ENCODE peak calls at places on chromosomes 13 and 19, in eight cellular contexts. I is heart right ventricle, C is left ventricle myocardium inferior, V is GM10248, P is progenitor cell of endocrine pancreas, X is natural killer cell, F is PC-3, M is endothelial cell. Y is an unnamed sample.
A peak's percentile ranks its signal among the peaks of the same experiment; 100 is the strongest.

GRCh38 chr19:51071006-51071405 is 6.1 kb upstream of the KLK13 start:
- DNase-seq in I (no peak), C (no peak), V (no peak), P (no peak), X (no peak), F (peak; percentile 91), M (no peak), Y (no peak)

GRCh38 chr19:19514215-19514633 is 1.1 kb downstream of the TSSK6 start:
- DNase-seq in I (peak; percentile 85), C (peak; percentile 84), V (no peak), P (no peak), X (no peak), F (no peak), M (no peak), Y (no peak)

GRCh38 chr13:42807866-42808265 is 26.5 kb downstream of the FAM216B start:
- DNase-seq in I (no peak), C (no peak), V (no peak), P (no peak), X (no peak), F (peak; percentile 78), M (no peak), Y (no peak)

GRCh38 chr13:27578121-27579030 is 42.0 kb downstream of the LNX2 start:
- DNase-seq in I (no peak), C (no peak), V (no peak), P (no peak), X (no peak), F (peak; percentile 78), M (no peak), Y (no peak)

GRCh38 chr13:74867460-74867859 is 614.5 kb downstream of the TBC1D4 start:
- DNase-seq in I (no peak), C (no peak), V (no peak), P (no peak), X (no peak), F (peak; percentile 82), M (no peak), Y (no peak)

GRCh38 chr13:113852536-113853517 is 11.0 kb downstream of the GAS6 start:
- DNase-seq in I (peak; percentile 3), C (no peak), V (no peak), P (no peak), X (peak; percentile 11), F (no peak), M (no peak), Y (no peak)

GRCh38 chr13:105572401-105572800 is 963.1 kb downstream of the EFNB2 start:
- DNase-seq in I (no peak), C (no peak), V (no peak), P (no peak), X (no peak), F (peak; percentile 7), M (no peak), Y (no peak)

GRCh38 chr13:45879666-45880065 is 28.1 kb upstream of the SIAH3 start:
- DNase-seq in I (peak; percentile 47), C (peak; percentile 65), V (no peak), P (no peak), X (no peak), F (peak; percentile 41), M (peak; percentile 26), Y (no peak)

GRCh38 chr13:27953671-27954405 is 15.3 kb downstream of the CDX2 start:
- DNase-seq in I (peak; percentile 47), C (peak; percentile 68), V (peak; percentile 89), P (peak; percentile 88), X (peak; percentile 48), F (peak; percentile 79), M (peak; percentile 99), Y (peak; percentile 73)

GRCh38 chr19:6271251-6271650 is 8.5 kb downstream of the MLLT1 start:
- DNase-seq in I (no peak), C (no peak), V (no peak), P (no peak), X (no peak), F (no peak), M (no peak), Y (no peak)

GRCh38 chr13:39035799-39036198 is 2.1 kb downstream of the PROSER1 start:
- DNase-seq in I (no peak), C (no peak), V (no peak), P (no peak), X (no peak), F (no peak), M (no peak), Y (no peak)

GRCh38 chr13:50244913-50245574 is 229.8 kb downstream of the KCNRG start:
- DNase-seq in I (no peak), C (no peak), V (peak; percentile 54), P (no peak), X (no peak), F (peak; percentile 90), M (no peak), Y (no peak)

GRCh38 chr19:34075661-34076091 is 96.6 kb upstream of the LSM14A start:
- DNase-seq in I (no peak), C (no peak), V (no peak), P (no peak), X (no peak), F (peak; percentile 69), M (no peak), Y (no peak)

GRCh38 chr13:36519432-36519831 is 87.1 kb downstream of the CCNA1 start:
- DNase-seq in I (no peak), C (no peak), V (no peak), P (no peak), X (no peak), F (no peak), M (no peak), Y (no peak)

GRCh38 chr19:31346660-31347059 is 2.6 kb downstream of the TSHZ3 start:
- DNase-seq in I (no peak), C (no peak), V (no peak), P (no peak), X (no peak), F (no peak), M (no peak), Y (no peak)

GRCh38 chr13:20410726-20411125 is 114.9 kb downstream of the CRYL1 start:
- DNase-seq in I (no peak), C (no peak), V (no peak), P (no peak), X (no peak), F (no peak), M (no peak), Y (no peak)

GRCh38 chr13:53151692-53152421 is 123.2 kb downstream of the OLFM4 start:
- DNase-seq in I (peak; percentile 17), C (no peak), V (peak; percentile 28), P (peak; percentile 30), X (peak; percentile 16), F (no peak), M (peak; percentile 71), Y (no peak)

GRCh38 chr13:99311748-99312492 is 4.7 kb upstream of the GPR183 start:
- DNase-seq in I (no peak), C (no peak), V (no peak), P (no peak), X (no peak), F (no peak), M (no peak), Y (no peak)

GRCh38 chr19:44675516-44675915 is 4.2 kb downstream of the CEACAM19 start:
- DNase-seq in I (no peak), C (no peak), V (no peak), P (no peak), X (no peak), F (no peak), M (no peak), Y (no peak)

GRCh38 chr19:23116802-23117571 is at the start of gene ZNF730:
- DNase-seq in I (peak; percentile 91), C (peak; percentile 33), V (peak; percentile 79), P (peak; percentile 84), X (peak; percentile 84), F (peak; percentile 71), M (peak; percentile 63), Y (peak; percentile 55)

GRCh38 chr13:81172603-81173002 is 831.7 kb upstream of the SPRY2 start:
- DNase-seq in I (no peak), C (no peak), V (no peak), P (no peak), X (no peak), F (no peak), M (no peak), Y (no peak)

GRCh38 chr13:81171065-81171647 is 830.2 kb upstream of the SPRY2 start:
- DNase-seq in I (no peak), C (no peak), V (no peak), P (no peak), X (no peak), F (peak; percentile 54), M (no peak), Y (no peak)
- TF ChIP-seq CTCF in I (peak; percentile 70), C (peak; percentile 64), V (peak; percentile 46), P (peak; percentile 84), X (no peak), F (peak; percentile 67), M (peak; percentile 83), Y (no peak)

GRCh38 chr13:95706356-95706755 is 29.4 kb downstream of the DNAJC3 start:
- DNase-seq in I (no peak), C (no peak), V (no peak), P (no peak), X (no peak), F (no peak), M (no peak), Y (no peak)

GRCh38 chr13:95707035-95707434 is 30.1 kb downstream of the DNAJC3 start:
- DNase-seq in I (no peak), C (no peak), V (no peak), P (no peak), X (no peak), F (no peak), M (no peak), Y (no peak)

GRCh38 chr13:95708390-95708774 is 31.4 kb downstream of the DNAJC3 start:
- DNase-seq in I (no peak), C (no peak), V (no peak), P (no peak), X (no peak), F (no peak), M (no peak), Y (no peak)

GRCh38 chr13:95707442-95708389 is 30.8 kb downstream of the DNAJC3 start:
- DNase-seq in I (no peak), C (no peak), V (peak; percentile 11), P (no peak), X (no peak), F (no peak), M (no peak), Y (no peak)

GRCh38 chr13:95704510-95704909 is 27.6 kb downstream of the DNAJC3 start:
- DNase-seq in I (no peak), C (no peak), V (no peak), P (no peak), X (no peak), F (peak; percentile 29), M (no peak), Y (no peak)
- TF ChIP-seq CTCF in I (no peak), C (peak; percentile 18), V (peak; percentile 11), P (peak; percentile 28), X (no peak), F (peak; percentile 48), M (peak; percentile 56), Y (no peak)

DNA sequence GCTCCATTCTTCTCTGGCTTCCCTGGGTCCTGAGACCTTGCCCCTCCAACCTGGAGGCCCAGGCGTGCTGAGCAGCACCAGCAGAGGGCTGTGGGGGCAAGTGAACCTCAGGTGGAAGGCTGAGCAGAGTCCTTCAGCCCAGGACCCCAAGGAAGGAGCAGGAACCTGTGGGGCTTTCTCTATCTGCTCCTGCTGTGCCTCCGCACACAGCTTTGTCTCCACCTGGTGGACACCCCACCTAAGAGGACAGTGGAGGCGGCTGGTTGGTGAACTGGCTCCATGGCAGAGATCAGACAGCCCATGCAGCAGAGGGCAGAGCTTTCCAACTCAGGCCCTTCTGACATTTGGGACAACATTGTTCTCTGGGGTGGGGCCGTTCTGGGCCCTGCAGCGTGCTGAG is 19.7 kb downstream of the ZFR2 start:
- DNase-seq in I (peak; percentile 10), C (no peak), V (no peak), P (no peak), X (peak; percentile 25), F (peak; percentile 67), M (peak; percentile 61), Y (no peak)
- TF ChIP-seq CTCF in I (peak; percentile 52), C (no peak), V (no peak), P (peak; percentile 60), X (peak; percentile 20), F (peak; percentile 75), M (peak; percentile 18), Y (no peak)

GRCh38 chr13:110158201-110158600 is 148.8 kb downstream of the COL4A1 start:
- DNase-seq in I (no peak), C (no peak), V (no peak), P (no peak), X (no peak), F (no peak), M (no peak), Y (no peak)
- TF ChIP-seq CTCF in I (no peak), C (no peak), V (no peak), P (no peak), X (no peak), F (no peak), M (no peak), Y (no peak)

Y was measured in activated B cell treated with CpG ODN at 0.5 μM for 24 hours.